ENCODE peak calls at places on chromosome 22, in four cellular contexts. U is GM12878, O is H1, X is HepG2. H is an unnamed sample.

GRCh38 chr22:45883811-45884170 is 93.2 kb downstream of the WNT7B start:
- DNase-seq in U (no peak), O (no peak), X (no peak), H (no peak)

GRCh38 chr22:42401562-42402334 is 30.5 kb downstream of the NFAM1 start:
- DNase-seq in U (no peak), O (no peak), X (no peak), H (no peak)

GRCh38 chr22:47631571-47632102 is 869.2 kb downstream of the TBC1D22A start:
- DNase-seq in U (no peak), O (no peak), X (no peak), H (no peak)

GRCh38 chr22:46974631-46975585 is 212.5 kb downstream of the TBC1D22A start:
- DNase-seq in U (no peak), O (no peak), X (no peak), H (no peak)

GRCh38 chr22:30238661-30239420 is 7.7 kb downstream of the LIF start:
- DNase-seq in U (no peak), O (no peak), X (no peak), H (no peak)

GRCh38 chr22:26561756-26562417 is 28.0 kb downstream of the TPST2 start:
- DNase-seq in U (no peak), O (no peak), X (no peak), H (no peak)

GRCh38 chr22:29030618-29031235 is 30.9 kb downstream of the C22orf31 start:
- DNase-seq in U (no peak), O (no peak), X (peak), H (peak)

GRCh38 chr22:31337178-31337577 is 9.0 kb downstream of the PATZ1 start:
- DNase-seq in U (no peak), O (no peak), X (no peak), H (no peak)

GRCh38 chr22:42719133-42719532 is 1.5 kb downstream of the A4GALT start:
- DNase-seq in U (no peak), O (no peak), X (no peak), H (no peak)

GRCh38 chr22:43532301-43533050 is 120.7 kb downstream of the MPPED1 start:
- DNase-seq in U (no peak), O (no peak), X (no peak), H (no peak)

GRCh38 chr22:47692811-47693210 is 930.4 kb downstream of the TBC1D22A start:
- DNase-seq in U (no peak), O (no peak), X (no peak), H (no peak)

GRCh38 chr22:38089474-38089851 is 5.5 kb upstream of the SLC16A8 start:
- DNase-seq in U (no peak), O (no peak), X (no peak), H (no peak)

GRCh38 chr22:44380716-44381500 is 68.2 kb upstream of the SHISAL1 start:
- DNase-seq in U (no peak), O (no peak), X (no peak), H (no peak)

GRCh38 chr22:43643362-43643761 is 168.7 kb downstream of the EFCAB6 start:
- DNase-seq in U (no peak), O (no peak), X (no peak), H (no peak)

DNA sequence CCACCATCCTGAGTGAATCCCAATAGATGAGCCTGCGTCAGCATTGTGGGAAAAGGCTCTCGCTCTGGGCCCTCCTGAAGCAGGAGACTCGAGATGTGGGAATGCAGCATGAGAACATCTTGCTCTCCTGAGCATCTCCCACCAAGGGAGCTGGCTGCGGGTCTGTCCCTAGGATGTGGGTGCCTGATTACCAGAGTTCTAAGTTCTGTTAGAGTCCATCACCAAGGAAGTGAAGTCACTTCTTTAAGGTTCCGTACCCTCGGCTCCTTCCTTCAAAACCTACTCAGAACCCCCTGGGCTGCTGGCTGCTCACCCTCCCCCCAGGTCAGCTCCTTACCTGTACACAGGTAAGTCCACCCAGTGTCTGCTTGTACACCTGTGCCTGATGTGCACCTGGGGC is 100.5 kb upstream of the IGLL5 start:
- DNase-seq in U (no peak), O (no peak), X (no peak), H (no peak)
- H3K4me3 ChIP-seq in U (no peak), O (no peak), X (no peak), H (no peak)

GRCh38 chr22:35330258-35330861 is 30.7 kb downstream of the TOM1 start:
- DNase-seq in U (no peak), O (no peak), X (no peak), H (no peak)

GRCh38 chr22:35335468-35335867 is 35.8 kb downstream of the TOM1 start:
- DNase-seq in U (no peak), O (no peak), X (no peak), H (no peak)

GRCh38 chr22:35333220-35333619 is 33.5 kb downstream of the TOM1 start:
- DNase-seq in U (no peak), O (no peak), X (no peak), H (no peak)

GRCh38 chr22:35335936-35336781 is 36.5 kb downstream of the TOM1 start:
- DNase-seq in U (no peak), O (no peak), X (no peak), H (no peak)

GRCh38 chr22:35334010-35334409 is 34.3 kb downstream of the TOM1 start:
- DNase-seq in U (no peak), O (no peak), X (no peak), H (no peak)
- TF ChIP-seq SUZ12 in U (no peak), O (no peak), X (no peak), H (no peak)

DNA sequence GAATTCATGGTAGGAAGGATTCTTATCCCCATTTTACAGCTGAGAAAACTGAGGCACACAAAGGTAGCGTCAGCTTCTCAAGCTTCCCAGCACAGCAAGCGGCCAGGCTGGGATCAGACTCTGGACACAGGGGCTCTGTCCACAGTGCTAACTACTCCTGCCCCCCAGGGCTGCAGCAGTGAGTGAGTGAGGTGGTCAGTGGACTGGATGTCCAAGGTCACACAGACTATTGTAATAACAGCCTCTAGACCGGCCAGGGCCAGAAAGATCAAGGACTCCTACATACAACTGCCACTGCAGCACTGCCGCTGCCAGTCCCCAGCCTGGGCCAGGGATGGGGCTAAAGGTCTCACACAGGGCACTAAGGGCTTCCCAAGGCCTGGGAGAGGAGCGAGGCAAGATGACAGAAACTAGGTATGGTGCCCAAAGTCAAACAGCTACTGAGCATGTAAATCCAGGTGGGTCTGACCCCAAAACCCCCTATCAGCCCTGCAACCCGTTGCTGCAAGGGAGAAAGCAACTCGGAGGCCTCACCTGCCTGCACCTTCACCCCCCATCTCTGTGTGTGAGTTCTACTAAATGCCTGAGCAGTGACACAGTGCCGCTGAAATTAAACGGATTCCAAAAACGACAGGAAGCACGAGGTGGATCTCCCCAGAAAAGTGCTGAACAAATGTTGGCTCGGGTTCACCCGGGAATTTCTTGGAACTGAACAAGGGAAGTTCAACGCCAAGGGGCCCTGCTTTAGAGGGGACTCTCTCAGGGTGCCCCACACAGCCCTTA is 161.8 kb upstream of the GRK3 start:
- DNase-seq in U (no peak), O (no peak), X (peak), H (no peak)
- H3K4me3 ChIP-seq in U (peak), O (no peak), X (peak), H (no peak)

DNA sequence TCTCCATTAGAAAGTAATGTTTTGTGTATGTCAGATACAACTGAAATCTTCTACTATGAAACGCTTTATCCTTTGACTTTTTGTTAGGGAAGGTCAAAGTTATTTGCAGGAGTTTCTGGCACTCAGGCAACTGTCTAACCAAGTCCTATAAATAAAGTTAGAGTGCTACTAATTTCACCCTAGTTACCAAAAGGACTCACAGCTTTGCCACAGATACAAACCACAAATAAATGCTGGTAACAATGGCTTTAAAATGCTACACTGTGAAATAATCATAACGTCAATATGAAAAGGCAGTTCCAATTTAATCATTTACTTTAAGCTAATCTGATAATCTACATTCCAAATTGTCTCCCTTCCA is 124.3 kb downstream of the RBFOX2 start:
- DNase-seq in U (no peak), O (no peak), X (no peak), H (no peak)
- TF ChIP-seq SUZ12 in U (no peak), O (no peak), X (no peak), H (no peak)

GRCh38 chr22:50200333-50201190 is at the start of gene SELENOO:
- DNase-seq in U (no peak), O (peak), X (peak), H (peak)

GRCh38 chr22:50199836-50200332 is 927 bp upstream of the SELENOO start:
- DNase-seq in U (no peak), O (no peak), X (no peak), H (no peak)

GRCh38 chr22:50198624-50199017 is 2.2 kb upstream of the SELENOO start:
- DNase-seq in U (no peak), O (no peak), X (no peak), H (no peak)

GRCh38 chr22:50197856-50198623 is 2.8 kb upstream of the SELENOO start:
- DNase-seq in U (no peak), O (no peak), X (no peak), H (no peak)

DNA sequence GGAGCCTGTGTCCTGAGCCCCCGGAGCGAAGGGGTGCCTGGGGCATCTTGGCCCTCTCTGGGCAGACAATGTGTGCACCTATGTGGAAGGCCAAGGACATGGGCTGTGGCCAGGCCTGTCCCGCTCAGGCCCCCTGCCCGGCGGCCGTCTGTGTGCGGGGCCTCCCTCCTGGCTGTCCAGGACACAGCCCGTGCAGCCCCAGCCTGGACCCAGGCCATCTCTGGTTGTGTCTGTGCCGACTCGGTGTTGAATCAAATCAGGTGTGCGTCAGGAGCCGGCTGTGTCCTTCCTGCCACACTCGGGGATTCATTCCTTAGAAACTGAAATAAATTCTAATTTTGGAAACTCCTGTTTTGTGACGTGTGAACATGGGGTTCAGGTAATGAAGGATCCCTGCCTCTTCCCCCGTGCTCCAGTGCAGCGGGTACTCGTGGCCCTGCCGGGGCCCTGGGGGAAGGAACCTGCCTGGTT is 1.5 kb upstream of the SELENOO start:
- DNase-seq in U (no peak), O (no peak), X (no peak), H (no peak)
- H3K4me3 ChIP-seq in U (no peak), O (no peak), X (no peak), H (no peak)

GRCh38 chr22:39092111-39092867 is 4.8 kb upstream of the APOBEC3H start:
- DNase-seq in U (no peak), O (no peak), X (no peak), H (no peak)

GRCh38 chr22:39088688-39089032 is 8.4 kb upstream of the APOBEC3H start:
- DNase-seq in U (no peak), O (no peak), X (no peak), H (no peak)

GRCh38 chr22:39091136-39092081 is 5.6 kb upstream of the APOBEC3H start:
- DNase-seq in U (no peak), O (no peak), X (no peak), H (no peak)

GRCh38 chr22:39089928-39090327 is 7.1 kb upstream of the APOBEC3H start:
- DNase-seq in U (no peak), O (no peak), X (no peak), H (no peak)

DNA sequence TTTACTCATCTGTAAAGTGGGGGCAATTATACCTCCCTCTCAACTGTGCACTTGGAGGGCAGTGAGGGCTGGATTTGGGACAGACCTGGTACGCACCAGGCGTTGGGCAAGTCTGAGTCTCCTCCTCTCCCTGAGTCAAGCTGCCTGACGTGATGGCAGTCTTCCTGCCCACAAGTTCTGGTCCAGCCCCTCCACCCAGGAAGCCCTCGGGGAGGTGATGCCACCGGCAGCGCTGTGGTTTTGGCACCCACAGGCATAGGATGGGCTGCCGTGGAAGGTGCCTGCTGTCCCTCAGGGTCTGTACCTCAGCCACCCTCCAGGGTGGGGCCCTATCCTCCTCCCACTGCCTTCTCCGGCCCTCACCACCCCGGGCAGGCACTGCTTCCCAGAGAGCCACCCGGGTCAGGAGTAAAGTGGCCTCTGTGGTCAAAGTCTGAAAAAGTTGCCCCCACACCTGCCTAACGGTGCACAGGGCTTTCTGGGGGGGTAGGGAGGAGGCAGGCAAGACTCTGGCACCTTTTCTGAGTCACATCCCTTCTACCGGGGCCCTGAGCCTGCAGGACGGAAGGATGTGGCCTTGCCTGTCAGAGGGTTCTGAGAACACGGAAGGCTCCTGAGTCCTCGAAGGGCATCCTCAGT is 6.5 kb upstream of the APOBEC3H start:
- DNase-seq in U (no peak), O (no peak), X (no peak), H (no peak)
- TF ChIP-seq SUZ12 in U (no peak), O (no peak), X (no peak), H (no peak)

GRCh38 chr22:36965716-36966115 is 52.3 kb downstream of the CSF2RB start:
- DNase-seq in U (no peak), O (no peak), X (no peak), H (no peak)

GRCh38 chr22:36963302-36963701 is 49.9 kb downstream of the CSF2RB start:
- DNase-seq in U (no peak), O (no peak), X (no peak), H (no peak)

GRCh38 chr22:36964110-36964509 is 50.7 kb downstream of the CSF2RB start:
- DNase-seq in U (no peak), O (no peak), X (no peak), H (no peak)

GRCh38 chr22:36958366-36958765 is 44.9 kb downstream of the CSF2RB start:
- DNase-seq in U (no peak), O (no peak), X (no peak), H (no peak)

GRCh38 chr22:36961626-36962025 is 48.2 kb downstream of the CSF2RB start:
- DNase-seq in U (no peak), O (no peak), X (no peak), H (no peak)
- H3K4me3 ChIP-seq in U (no peak), O (no peak), X (no peak), H (no peak)

GRCh38 chr22:21621025-21621424 is 8.8 kb downstream of the YDJC start:
- DNase-seq in U (no peak), O (no peak), X (no peak), H (no peak)
- TF ChIP-seq SUZ12 in U (no peak), O (no peak), X (no peak), H (no peak)

GRCh38 chr22:33302549-33302948 is 244.4 kb upstream of the SYN3 start:
- DNase-seq in U (no peak), O (no peak), X (no peak), H (no peak)
- H3K4me3 ChIP-seq in U (no peak), O (no peak), X (no peak), H (no peak)